ENCODE peak calls at places on chromosomes 11 and 22, in seven cellular contexts. P is aorta, Z is RWPE1, M is colonic mucosa, I is substantia nigra, J is sigmoid colon, U is uterus. F is an unnamed sample.

GRCh38 chr11:2345050-2345449 is 32.1 kb upstream of the CD81 start:
- DNase-seq in I (no peak), Z (no peak), J (no peak), U (no peak), M (no peak), P (no peak), F (no peak)

GRCh38 chr11:62402226-62402625 is 16.6 kb upstream of the SCGB1A1 start:
- DNase-seq in J (peak), P (peak), M (peak), Z (no peak), U (peak), I (no peak), F (no peak)

GRCh38 chr11:17498475-17498874 is 21.8 kb upstream of the ABCC8 start:
- DNase-seq in Z (no peak), P (no peak), M (no peak), J (no peak), I (no peak), U (no peak), F (no peak)

GRCh38 chr22:45188779-45189178 is 25.1 kb downstream of the NUP50 start:
- DNase-seq in M (no peak), I (no peak), J (no peak), P (no peak), U (no peak), Z (no peak), F (no peak)

GRCh38 chr11:15665368-15665871 is 550.7 kb downstream of the INSC start:
- DNase-seq in U (no peak), P (no peak), M (peak), I (no peak), Z (no peak), J (no peak), F (no peak)

GRCh38 chr22:28479912-28480311 is 199.7 kb downstream of the TTC28 start:
- DNase-seq in J (no peak), P (no peak), M (no peak), U (no peak), I (no peak), Z (no peak), F (no peak)

GRCh38 chr22:20268350-20269012 is 363 bp upstream of the RTN4R start:
- DNase-seq in Z (peak), U (peak), J (no peak), P (peak), I (no peak), M (peak), F (no peak)

GRCh38 chr22:38442967-38443674 is 11.9 kb downstream of the KCNJ4 start:
- DNase-seq in J (no peak), Z (no peak), I (no peak), P (no peak), M (no peak), U (no peak), F (no peak)

GRCh38 chr11:115659061-115659963 is 155.1 kb upstream of the CADM1 start:
- DNase-seq in Z (no peak), M (no peak), I (no peak), P (peak), U (no peak), J (no peak), F (no peak)

GRCh38 chr22:19419464-19420178 is 11.9 kb downstream of the HIRA start:
- DNase-seq in U (no peak), Z (no peak), I (no peak), J (no peak), M (no peak), P (no peak), F (no peak)

GRCh38 chr11:57397394-57397990 is 7.0 kb upstream of the PRG2 start:
- DNase-seq in U (no peak), J (no peak), P (no peak), M (no peak), Z (no peak), I (no peak), F (no peak)

GRCh38 chr11:102026217-102026616 is 21.0 kb upstream of the CFAP300 start:
- DNase-seq in P (no peak), Z (no peak), M (no peak), J (no peak), I (no peak), U (no peak), F (no peak)

GRCh38 chr11:11351042-11351586 is 1.9 kb downstream of the CSNK2A3 start:
- DNase-seq in P (no peak), I (no peak), Z (no peak), M (no peak), U (no peak), J (no peak), F (no peak)

GRCh38 chr11:114317738-114318137 is 21.5 kb downstream of the NNMT start:
- DNase-seq in Z (no peak), U (peak), M (peak), I (no peak), P (peak), J (no peak), F (no peak)

GRCh38 chr11:20363500-20364411 is at the start of gene HTATIP2:
- DNase-seq in U (peak), Z (peak), I (peak), P (peak), M (peak), J (peak), F (no peak)

GRCh38 chr11:3223932-3224729 is 5.5 kb upstream of the MRGPRG start:
- DNase-seq in I (no peak), U (no peak), P (peak), M (no peak), J (no peak), Z (no peak), F (no peak)

GRCh38 chr11:76419896-76420295 is 24.9 kb upstream of the EMSY start:
- DNase-seq in Z (peak), I (no peak), M (no peak), P (no peak), U (no peak), J (no peak), F (no peak)

GRCh38 chr11:57775474-57775873 is 13.9 kb downstream of the CTNND1 start:
- DNase-seq in Z (no peak), I (no peak), J (no peak), U (no peak), P (no peak), M (no peak), F (no peak)

GRCh38 chr22:32644252-32645100 is 157.0 kb upstream of the TIMP3 start:
- DNase-seq in P (peak), U (peak), Z (peak), M (peak), I (no peak), J (peak), F (peak)

GRCh38 chr11:73376803-73377629 is 817 bp downstream of the RELT start:
- DNase-seq in J (peak), I (peak), P (peak), Z (peak), M (peak), U (peak), F (peak)

GRCh38 chr11:10067629-10068300 is 226.3 kb downstream of the SBF2 start:
- DNase-seq in I (no peak), M (no peak), Z (no peak), J (no peak), P (no peak), U (no peak), F (no peak)

GRCh38 chr22:44425356-44425755 is 72.7 kb downstream of the RTL6 start:
- DNase-seq in U (no peak), I (no peak), Z (no peak), M (no peak), P (no peak), J (peak), F (no peak)

GRCh38 chr11:17594686-17595192 is 47.7 kb downstream of the OTOG start:
- DNase-seq in U (no peak), I (no peak), Z (no peak), M (peak), P (no peak), J (peak), F (no peak)

GRCh38 chr11:95922099-95922498 is 1.8 kb downstream of the MTMR2 start:
- DNase-seq in I (no peak), P (no peak), M (no peak), Z (no peak), J (no peak), U (no peak), F (no peak)

GRCh38 chr22:35357883-35358621 is 22.8 kb upstream of the HMOX1 start:
- DNase-seq in I (no peak), Z (peak), J (no peak), U (no peak), M (no peak), P (peak), F (peak)

GRCh38 chr22:27438271-27438980 is 363.1 kb downstream of the MN1 start:
- DNase-seq in P (peak), U (peak), Z (no peak), J (peak), I (no peak), M (peak), F (no peak)

GRCh38 chr11:13772223-13773046 is 104.0 kb downstream of the FAR1 start:
- DNase-seq in P (no peak), J (no peak), I (no peak), U (no peak), M (peak), Z (peak), F (peak)

GRCh38 chr22:46484156-46484860 is 53.1 kb downstream of the CELSR1 start:
- DNase-seq in U (no peak), I (no peak), Z (no peak), J (no peak), M (no peak), P (no peak), F (no peak)

GRCh38 chr22:24516301-24516737 is 21.2 kb downstream of the UPB1 start:
- DNase-seq in Z (no peak), M (no peak), I (no peak), J (no peak), U (no peak), P (no peak), F (no peak)

GRCh38 chr11:2837096-2837601 is 48.4 kb downstream of the CDKN1C start:
- DNase-seq in M (peak), J (peak), I (no peak), U (peak), Z (peak), P (peak), F (no peak)

GRCh38 chr22:19852177-19852781 is 2.4 kb downstream of the GNB1L start:
- DNase-seq in M (no peak), I (no peak), U (no peak), Z (no peak), P (peak), J (peak), F (no peak)

GRCh38 chr11:125063429-125064043 is 431 bp downstream of the SLC37A2 start:
- DNase-seq in J (peak), P (no peak), I (no peak), M (no peak), Z (no peak), U (no peak), F (no peak)

GRCh38 chr11:112655386-112655785 is 305.8 kb upstream of the NCAM1 start:
- DNase-seq in P (peak), M (peak), U (peak), I (peak), J (peak), Z (no peak), F (no peak)
- H3K27ac ChIP-seq in P (no peak), M (no peak), U (peak), I (peak), J (no peak), Z (no peak), F (no peak)

GRCh38 chr11:121466063-121466794 is 13.5 kb upstream of the SORL1-AS1 start:
- DNase-seq in M (peak), Z (peak), U (peak), J (peak), P (peak), I (peak), F (no peak)
- H3K27ac ChIP-seq in M (peak), Z (peak), U (peak), J (peak), P (no peak), I (peak), F (peak)

GRCh38 chr11:67421421-67422031 is 6.0 kb downstream of the CARNS1 start:
- DNase-seq in P (no peak), Z (peak), J (no peak), M (no peak), I (no peak), U (no peak), F (no peak)
- H3K27ac ChIP-seq in P (no peak), Z (peak), J (peak), M (peak), I (no peak), U (peak), F (no peak)

GRCh38 chr11:70663815-70664214 is 265.5 kb downstream of the CTTN start:
- DNase-seq in P (no peak), M (no peak), Z (no peak), U (no peak), J (no peak), I (no peak), F (no peak)

GRCh38 chr11:70661763-70662501 is 263.6 kb downstream of the CTTN start:
- DNase-seq in P (no peak), I (peak), M (no peak), U (no peak), Z (no peak), J (no peak), F (no peak)

GRCh38 chr11:70660059-70660888 is 261.9 kb downstream of the CTTN start:
- DNase-seq in Z (no peak), I (no peak), M (no peak), P (no peak), U (no peak), J (no peak), F (no peak)

GRCh38 chr11:70662691-70663098 is 264.4 kb downstream of the CTTN start:
- DNase-seq in P (no peak), M (no peak), J (no peak), Z (no peak), I (no peak), U (no peak), F (no peak)

GRCh38 chr11:70660889-70661197 is 262.5 kb downstream of the CTTN start:
- DNase-seq in M (no peak), I (no peak), U (no peak), Z (no peak), P (no peak), J (no peak), F (no peak)
- H3K27ac ChIP-seq in M (no peak), I (no peak), U (no peak), Z (no peak), P (no peak), J (no peak), F (no peak)

DNA sequence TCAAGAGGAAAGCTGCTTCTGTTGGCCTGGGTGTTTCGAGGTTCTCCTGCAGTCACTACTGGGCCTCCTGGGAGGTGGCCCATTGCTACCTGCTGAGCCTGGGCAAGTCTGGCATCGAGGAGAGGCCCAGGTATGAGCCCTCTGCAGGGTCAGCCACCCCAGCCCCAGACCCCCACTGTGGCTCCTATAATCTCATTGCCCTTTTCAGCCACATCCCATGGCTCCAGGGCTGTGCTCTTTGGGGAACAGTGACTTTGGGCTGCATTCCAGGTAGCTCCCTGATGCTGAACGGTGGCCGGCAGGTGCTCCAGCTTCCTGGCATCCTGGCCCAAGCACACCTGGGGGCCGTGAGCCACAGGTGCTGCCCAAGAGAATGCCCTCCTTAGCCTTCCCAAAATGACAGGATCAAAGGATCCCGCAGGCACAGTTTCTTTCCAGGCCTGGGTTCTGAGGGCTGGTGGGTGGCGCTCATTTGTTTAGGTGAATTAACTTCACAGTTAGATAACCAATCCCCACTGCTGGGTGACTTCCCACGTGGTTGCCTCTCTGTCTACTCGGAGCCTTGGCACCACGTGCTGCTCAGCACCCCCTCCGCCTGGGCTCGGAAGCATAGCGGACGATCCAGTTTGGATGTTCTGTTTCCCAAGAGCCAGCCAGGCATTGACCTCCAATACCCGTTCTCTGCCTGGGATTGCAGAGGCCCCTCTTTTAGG is 97.4 kb downstream of the BCR start:
- DNase-seq in M (no peak), U (no peak), J (no peak), I (no peak), P (no peak), Z (no peak), F (no peak)
- H3K27ac ChIP-seq in M (no peak), U (no peak), J (peak), I (no peak), P (no peak), Z (peak), F (peak)

GRCh38 chr11:35138606-35138948 is 394 bp upstream of the CD44 start:
- DNase-seq in Z (no peak), P (no peak), U (no peak), J (no peak), M (peak), I (no peak), F (no peak)
- H3K27ac ChIP-seq in Z (peak), P (peak), U (peak), J (peak), M (peak), I (no peak), F (peak)

GRCh38 chr11:128336203-128336602 is 251.2 kb downstream of the ETS1 start:
- DNase-seq in J (peak), M (no peak), Z (no peak), I (no peak), U (peak), P (peak), F (no peak)
- H3K27ac ChIP-seq in J (no peak), M (no peak), Z (no peak), I (no peak), U (peak), P (no peak), F (no peak)

DNA sequence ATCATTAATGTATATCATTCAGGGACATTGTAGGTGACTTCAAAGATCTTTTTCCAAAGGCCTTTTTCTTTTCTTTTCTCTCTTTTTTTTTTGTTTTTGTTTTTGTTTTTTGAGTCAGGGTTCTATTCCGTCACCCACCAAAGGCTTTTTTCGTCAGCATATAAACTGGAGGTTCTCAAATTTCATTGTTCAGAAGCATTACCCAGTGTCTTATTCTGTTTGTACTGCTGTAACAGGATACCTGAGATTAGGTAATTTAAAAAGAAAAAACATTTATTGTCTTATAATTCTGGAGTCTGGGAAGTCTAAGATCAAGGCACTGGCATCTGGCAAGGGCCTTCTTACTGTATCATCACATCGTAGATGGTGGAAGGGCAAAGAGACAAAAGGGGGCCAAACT is 6.4 kb upstream of the SYT9 start:
- DNase-seq in J (no peak), U (no peak), Z (no peak), P (no peak), I (no peak), M (no peak), F (no peak)
- H3K27ac ChIP-seq in J (no peak), U (no peak), Z (no peak), P (no peak), I (no peak), M (no peak), F (no peak)